ENCODE peak calls at places on chromosomes 6 and 20, in seven cellular contexts. One of them, this sample, is unnamed.

GRCh38 chr6:36314221-36315014 is 22.3 kb downstream of the BNIP5 start:
- DNase-seq in activated naive CD4-positive, alpha-beta T cell: no peak
- DNase-seq in effector CD4-positive, alpha-beta T cell: no peak
- DNase-seq in amygdala: no peak
- DNase-seq in OCI-LY7: no peak
- DNase-seq in lung microvascular endothelial cell: no peak
- DNase-seq in coronary artery: no peak
- DNase-seq in this sample: no peak

GRCh38 chr6:159852877-159853276 is 37.9 kb upstream of the MAS1 start:
- DNase-seq in amygdala: no peak
- DNase-seq in effector CD4-positive, alpha-beta T cell: no peak
- DNase-seq in lung microvascular endothelial cell: no peak
- DNase-seq in activated naive CD4-positive, alpha-beta T cell: no peak
- DNase-seq in OCI-LY7: peak
- DNase-seq in coronary artery: no peak
- DNase-seq in this sample: no peak

GRCh38 chr6:113871975-113872374 is 14.8 kb downstream of the MARCKS start:
- DNase-seq in effector CD4-positive, alpha-beta T cell: no peak
- DNase-seq in lung microvascular endothelial cell: no peak
- DNase-seq in amygdala: no peak
- DNase-seq in OCI-LY7: no peak
- DNase-seq in activated naive CD4-positive, alpha-beta T cell: no peak
- DNase-seq in coronary artery: no peak
- DNase-seq in this sample: no peak

GRCh38 chr6:118980063-118980462 is 45.1 kb upstream of the MCM9 start:
- DNase-seq in effector CD4-positive, alpha-beta T cell: no peak
- DNase-seq in coronary artery: no peak
- DNase-seq in OCI-LY7: no peak
- DNase-seq in amygdala: no peak
- DNase-seq in lung microvascular endothelial cell: no peak
- DNase-seq in activated naive CD4-positive, alpha-beta T cell: no peak
- DNase-seq in this sample: no peak

GRCh38 chr6:148395583-148396101 is 53.0 kb downstream of the SASH1 start:
- DNase-seq in lung microvascular endothelial cell: peak
- DNase-seq in coronary artery: no peak
- DNase-seq in OCI-LY7: no peak
- DNase-seq in effector CD4-positive, alpha-beta T cell: no peak
- DNase-seq in activated naive CD4-positive, alpha-beta T cell: no peak
- DNase-seq in amygdala: no peak
- DNase-seq in this sample: no peak

GRCh38 chr6:701215-701614 is 8.3 kb upstream of the EXOC2 start:
- DNase-seq in effector CD4-positive, alpha-beta T cell: no peak
- DNase-seq in OCI-LY7: no peak
- DNase-seq in activated naive CD4-positive, alpha-beta T cell: no peak
- DNase-seq in lung microvascular endothelial cell: no peak
- DNase-seq in amygdala: no peak
- DNase-seq in coronary artery: no peak
- DNase-seq in this sample: no peak

GRCh38 chr20:25085756-25086495 is 4.0 kb upstream of the VSX1 start:
- DNase-seq in coronary artery: peak
- DNase-seq in lung microvascular endothelial cell: no peak
- DNase-seq in amygdala: no peak
- DNase-seq in effector CD4-positive, alpha-beta T cell: no peak
- DNase-seq in activated naive CD4-positive, alpha-beta T cell: no peak
- DNase-seq in OCI-LY7: no peak
- DNase-seq in this sample: no peak

GRCh38 chr6:89410231-89411018 is 1.6 kb downstream of the RRAGD start:
- DNase-seq in OCI-LY7: peak
- DNase-seq in effector CD4-positive, alpha-beta T cell: no peak
- DNase-seq in amygdala: no peak
- DNase-seq in activated naive CD4-positive, alpha-beta T cell: no peak
- DNase-seq in lung microvascular endothelial cell: no peak
- DNase-seq in coronary artery: no peak
- DNase-seq in this sample: no peak

GRCh38 chr6:167145468-167145867 is 12.3 kb downstream of the GPR31 start:
- DNase-seq in effector CD4-positive, alpha-beta T cell: no peak
- DNase-seq in coronary artery: no peak
- DNase-seq in amygdala: no peak
- DNase-seq in activated naive CD4-positive, alpha-beta T cell: no peak
- DNase-seq in lung microvascular endothelial cell: no peak
- DNase-seq in OCI-LY7: no peak
- DNase-seq in this sample: no peak

GRCh38 chr6:170205126-170205525 is 85.8 kb downstream of the DLL1 start:
- DNase-seq in lung microvascular endothelial cell: no peak
- DNase-seq in effector CD4-positive, alpha-beta T cell: no peak
- DNase-seq in amygdala: no peak
- DNase-seq in coronary artery: peak
- DNase-seq in OCI-LY7: no peak
- DNase-seq in activated naive CD4-positive, alpha-beta T cell: no peak
- DNase-seq in this sample: no peak

GRCh38 chr20:48723308-48724264 is 104.2 kb downstream of the PREX1 start:
- DNase-seq in amygdala: peak
- DNase-seq in lung microvascular endothelial cell: peak
- DNase-seq in effector CD4-positive, alpha-beta T cell: no peak
- DNase-seq in coronary artery: peak
- DNase-seq in OCI-LY7: no peak
- DNase-seq in activated naive CD4-positive, alpha-beta T cell: no peak
- DNase-seq in this sample: no peak

GRCh38 chr20:1185781-1186334 is 1.1 kb upstream of the TMEM74B start:
- DNase-seq in OCI-LY7: peak
- DNase-seq in effector CD4-positive, alpha-beta T cell: peak
- DNase-seq in lung microvascular endothelial cell: peak
- DNase-seq in coronary artery: no peak
- DNase-seq in amygdala: no peak
- DNase-seq in activated naive CD4-positive, alpha-beta T cell: peak
- DNase-seq in this sample: peak

GRCh38 chr20:43188861-43189613 is 669 bp downstream of the PTPRT start:
- DNase-seq in lung microvascular endothelial cell: no peak
- DNase-seq in effector CD4-positive, alpha-beta T cell: no peak
- DNase-seq in coronary artery: no peak
- DNase-seq in activated naive CD4-positive, alpha-beta T cell: no peak
- DNase-seq in amygdala: no peak
- DNase-seq in OCI-LY7: no peak
- DNase-seq in this sample: no peak

GRCh38 chr6:155955038-155955437 is 499.4 kb upstream of the NOX3 start:
- DNase-seq in OCI-LY7: no peak
- DNase-seq in coronary artery: no peak
- DNase-seq in effector CD4-positive, alpha-beta T cell: no peak
- DNase-seq in activated naive CD4-positive, alpha-beta T cell: no peak
- DNase-seq in lung microvascular endothelial cell: no peak
- DNase-seq in amygdala: no peak
- DNase-seq in this sample: no peak

This sample was measured in occipital lobe.